ENCODE peak calls at places on chromosomes 13 and 19, in nine cellular contexts. D, O, T, Y, P, R, E, A and Q are unnamed samples.

GRCh38 chr19:19384486-19384885 is 21.0 kb upstream of the GATAD2A start:
- DNase-seq in E (no peak), R (no peak), P (peak; percentile 54), Y (no peak), O (no peak), T (no peak), A (no peak), D (no peak), Q (no peak)

GRCh38 chr19:19540707-19541515 is 2.8 kb downstream of the CILP2 start:
- DNase-seq in P (peak; percentile 79), E (no peak), R (peak; percentile 58), A (no peak), T (no peak), O (peak; percentile 66), D (peak; percentile 64), Y (no peak), Q (no peak)

GRCh38 chr19:4847190-4847973 is 15.9 kb upstream of the TICAM1 start:
- DNase-seq in R (no peak), D (no peak), T (no peak), Y (no peak), P (no peak), E (no peak), A (no peak), O (no peak), Q (no peak)

GRCh38 chr13:72456486-72456885 is 270.9 kb downstream of the MZT1 start:
- DNase-seq in D (no peak), P (no peak), T (no peak), E (no peak), A (no peak), O (no peak), Y (no peak), R (no peak), Q (no peak)

GRCh38 chr19:13839193-13839937 is 37.6 kb upstream of the NANOS3 start:
- DNase-seq in D (peak; percentile 81), O (peak; percentile 68), E (peak; percentile 78), T (no peak), Y (peak; percentile 55), A (peak; percentile 60), R (peak; percentile 94), P (peak; percentile 94), Q (peak; percentile 83)

GRCh38 chr13:113967206-113967720 is 6.6 kb downstream of the C13orf46 start:
- DNase-seq in O (no peak), E (no peak), A (no peak), P (peak; percentile 25), D (no peak), Y (no peak), R (no peak), T (no peak), Q (no peak)

GRCh38 chr19:3524075-3524842 is 14.7 kb upstream of the TEKTIP1 start:
- DNase-seq in Y (no peak), R (no peak), O (no peak), T (no peak), A (no peak), P (no peak), D (no peak), E (no peak), Q (no peak)

GRCh38 chr13:51282322-51282721 is 57.2 kb upstream of the SERPINE3 start:
- DNase-seq in D (no peak), E (no peak), T (no peak), A (no peak), R (no peak), P (no peak), O (no peak), Y (no peak), Q (no peak)

GRCh38 chr19:9914315-9915207 is 21.8 kb downstream of the OLFM2 start:
- DNase-seq in D (peak; percentile 83), Y (peak; percentile 83), A (peak; percentile 66), R (peak; percentile 97), E (peak; percentile 83), O (peak; percentile 94), T (no peak), P (peak; percentile 74), Q (peak; percentile 72)

GRCh38 chr19:11377756-11378155 is 3.3 kb downstream of the SWSAP1 start:
- DNase-seq in Y (no peak), T (no peak), E (no peak), O (no peak), P (no peak), A (no peak), D (peak; percentile 26), R (peak; percentile 37), Q (peak; percentile 20)

GRCh38 chr13:86020350-86021002 is 221.3 kb upstream of the SLITRK6 start:
- DNase-seq in R (peak; percentile 13), P (no peak), A (no peak), D (peak; percentile 63), O (no peak), T (no peak), Y (peak; percentile 78), E (peak; percentile 2), Q (no peak)

GRCh38 chr19:18274776-18275356 is 614 bp upstream of the IQCN start:
- DNase-seq in A (peak; percentile 60), E (peak; percentile 82), P (peak; percentile 94), T (no peak), Y (peak; percentile 89), R (peak; percentile 95), O (peak; percentile 92), D (peak; percentile 90), Q (peak; percentile 88)

GRCh38 chr19:28643284-28643683 is 569.7 kb downstream of the UQCRFS1 start:
- DNase-seq in O (no peak), E (no peak), R (no peak), P (no peak), T (no peak), A (no peak), D (no peak), Y (no peak), Q (no peak)

GRCh38 chr19:5186293-5187050 is 154.1 kb downstream of the PTPRS start:
- DNase-seq in D (no peak), R (peak; percentile 91), T (no peak), A (no peak), O (peak; percentile 87), E (no peak), Y (no peak), P (no peak), Q (peak; percentile 98)

GRCh38 chr13:89465366-89465765 is 1794.2 kb downstream of the SLITRK5 start:
- DNase-seq in O (no peak), D (peak; percentile 78), A (no peak), R (no peak), E (no peak), Y (peak; percentile 26), P (no peak), T (no peak), Q (peak; percentile 11)

GRCh38 chr13:41528021-41528420 is 70.7 kb downstream of the RGCC start:
- DNase-seq in A (no peak), T (no peak), O (no peak), E (no peak), R (no peak), D (no peak), P (no peak), Y (no peak), Q (no peak)

GRCh38 chr13:27472941-27473340 is 22.6 kb upstream of the MTIF3 start:
- DNase-seq in D (no peak), E (no peak), T (no peak), P (no peak), Y (no peak), A (no peak), O (no peak), R (no peak), Q (no peak)

GRCh38 chr13:30000373-30000770 is 150.0 kb upstream of the UBL3 start:
- DNase-seq in O (no peak), P (no peak), E (no peak), T (no peak), D (no peak), Y (no peak), A (no peak), R (no peak), Q (no peak)

GRCh38 chr13:95420501-95420900 is 119.2 kb upstream of the ABCC4 start:
- DNase-seq in Y (no peak), E (no peak), R (no peak), T (no peak), O (no peak), P (no peak), D (peak; percentile 9), A (no peak), Q (no peak)

GRCh38 chr19:55418185-55418584 is 10.6 kb upstream of the UBE2S start:
- DNase-seq in T (peak; percentile 60), Y (peak; percentile 75), D (peak; percentile 83), O (peak; percentile 90), P (no peak), E (peak; percentile 89), A (peak; percentile 65), R (peak; percentile 92), Q (peak; percentile 84)

GRCh38 chr19:48539503-48540096 is 12.4 kb upstream of the SULT2B1 start:
- DNase-seq in Y (no peak), T (no peak), O (no peak), P (no peak), A (peak; percentile 18), R (peak; percentile 28), D (peak; percentile 63), E (no peak), Q (peak; percentile 28)

GRCh38 chr19:11814707-11815050 is 606 bp downstream of the ZNF440 start:
- DNase-seq in R (peak; percentile 58), O (peak; percentile 11), D (peak; percentile 56), A (no peak), E (no peak), Y (no peak), P (no peak), T (no peak), Q (peak; percentile 30)

GRCh38 chr19:39299832-39300231 is 3.6 kb downstream of the IFNL1 start:
- DNase-seq in O (no peak), E (no peak), T (no peak), P (no peak), R (no peak), A (no peak), Y (no peak), D (no peak), Q (no peak)

GRCh38 chr13:104750377-104750776 is 1684.2 kb upstream of the SLC10A2 start:
- DNase-seq in P (no peak), D (peak; percentile 97), T (no peak), E (no peak), A (no peak), O (no peak), Y (peak; percentile 71), R (no peak), Q (no peak)

GRCh38 chr13:41006296-41006695 is 12.8 kb downstream of the ELF1 start:
- DNase-seq in O (no peak), Y (no peak), R (no peak), D (no peak), A (no peak), E (no peak), T (no peak), P (no peak), Q (no peak)

GRCh38 chr19:5115351-5115750 is 146.4 kb downstream of the KDM4B start:
- DNase-seq in D (no peak), Y (no peak), E (no peak), P (no peak), T (no peak), O (no peak), R (no peak), A (no peak), Q (no peak)

GRCh38 chr19:52670046-52670445 is 31.9 kb upstream of the ZNF83 start:
- DNase-seq in T (peak; percentile 53), P (no peak), O (no peak), D (peak; percentile 92), E (no peak), A (no peak), R (no peak), Y (no peak), Q (no peak)